ENCODE peak calls at places on chromosomes 3 and 15, in ten cellular contexts. M is A549, Q is tibial artery, E is astrocyte, Y is osteoblast, L is MCF 10A, G is IMR-90, T is GM10248, V is cardiac fibroblast, I is NB4. R is an unnamed sample.

GRCh38 chr15:90419738-90420487 is 31.9 kb downstream of the IQGAP1 start:
- DNase-seq in M (peak; percentile 41), Q (no peak), E (peak; percentile 90), Y (peak; percentile 77), L (peak; percentile 73), G (peak; percentile 92), T (no peak), V (peak; percentile 87), I (no peak), R (no peak)

GRCh38 chr3:179651687-179652466 is 963 bp upstream of the USP13 start:
- DNase-seq in M (no peak), Q (no peak), E (no peak), Y (no peak), L (no peak), G (no peak), T (no peak), V (no peak), I (no peak), R (no peak)

GRCh38 chr15:58247803-58248503 is 109.8 kb downstream of the AQP9 start:
- DNase-seq in M (no peak), Q (peak; percentile 88), E (no peak), Y (no peak), L (no peak), G (peak; percentile 25), T (no peak), V (no peak), I (peak; percentile 99), R (peak; percentile 61)

GRCh38 chr3:46669191-46669999 is 24.1 kb downstream of the ALS2CL start:
- DNase-seq in M (no peak), Q (peak; percentile 48), E (no peak), Y (peak; percentile 62), L (no peak), G (no peak), T (no peak), V (no peak), I (no peak), R (peak; percentile 71)

GRCh38 chr3:143644370-143645089 is 203.7 kb downstream of the SLC9A9 start:
- DNase-seq in M (peak; percentile 72), Q (no peak), E (peak; percentile 62), Y (peak; percentile 67), L (peak; percentile 85), G (peak; percentile 59), T (peak; percentile 42), V (peak; percentile 94), I (peak; percentile 68), R (no peak)

GRCh38 chr3:147614210-147614609 is 205.0 kb downstream of the ZIC1 start:
- DNase-seq in M (no peak), Q (no peak), E (peak; percentile 28), Y (no peak), L (no peak), G (no peak), T (no peak), V (no peak), I (no peak), R (no peak)

GRCh38 chr3:130395331-130395730 is 49.9 kb downstream of the COL6A5 start:
- DNase-seq in M (no peak), Q (no peak), E (no peak), Y (no peak), L (no peak), G (no peak), T (no peak), V (peak; percentile 2), I (no peak), R (no peak)

GRCh38 chr15:47718474-47719440 is 1.5 kb downstream of the SEMA6D start:
- DNase-seq in M (no peak), Q (peak; percentile 69), E (no peak), Y (peak; percentile 85), L (no peak), G (peak; percentile 54), T (peak; percentile 28), V (peak; percentile 32), I (no peak), R (no peak)

GRCh38 chr3:16430717-16431630 is 82.5 kb downstream of the RFTN1 start:
- DNase-seq in M (no peak), Q (no peak), E (no peak), Y (no peak), L (no peak), G (no peak), T (no peak), V (no peak), I (peak; percentile 81), R (no peak)

GRCh38 chr15:27250223-27250622 is 279.2 kb downstream of the GABRG3 start:
- DNase-seq in M (peak; percentile 12), Q (no peak), E (no peak), Y (no peak), L (no peak), G (no peak), T (no peak), V (no peak), I (no peak), R (no peak)

GRCh38 chr3:188323067-188323842 is 169.3 kb downstream of the LPP start:
- DNase-seq in M (no peak), Q (no peak), E (no peak), Y (no peak), L (no peak), G (no peak), T (no peak), V (no peak), I (no peak), R (no peak)

GRCh38 chr3:110067527-110067926 is 730.2 kb upstream of the DPPA4 start:
- DNase-seq in M (no peak), Q (no peak), E (no peak), Y (no peak), L (no peak), G (no peak), T (no peak), V (peak; percentile 0), I (no peak), R (no peak)

GRCh38 chr3:189982299-189982945 is 138.3 kb downstream of the P3H2 start:
- DNase-seq in M (no peak), Q (no peak), E (peak; percentile 52), Y (no peak), L (no peak), G (peak; percentile 29), T (no peak), V (peak; percentile 56), I (no peak), R (no peak)

GRCh38 chr15:40103124-40103858 is 5.4 kb downstream of the BMF start:
- DNase-seq in M (no peak), Q (peak; percentile 95), E (peak; percentile 71), Y (peak; percentile 97), L (peak; percentile 81), G (peak; percentile 79), T (no peak), V (peak; percentile 53), I (no peak), R (peak; percentile 97)

GRCh38 chr15:75063889-75064288 is 40.5 kb downstream of the PPCDC start:
- DNase-seq in M (no peak), Q (no peak), E (no peak), Y (no peak), L (no peak), G (no peak), T (no peak), V (no peak), I (no peak), R (no peak)
- TF ChIP-seq CTCF in M (no peak), Q (no peak), E (no peak), Y (no peak), L (no peak), G (no peak), T (no peak), V (no peak), I (no peak), R (no peak)

DNA sequence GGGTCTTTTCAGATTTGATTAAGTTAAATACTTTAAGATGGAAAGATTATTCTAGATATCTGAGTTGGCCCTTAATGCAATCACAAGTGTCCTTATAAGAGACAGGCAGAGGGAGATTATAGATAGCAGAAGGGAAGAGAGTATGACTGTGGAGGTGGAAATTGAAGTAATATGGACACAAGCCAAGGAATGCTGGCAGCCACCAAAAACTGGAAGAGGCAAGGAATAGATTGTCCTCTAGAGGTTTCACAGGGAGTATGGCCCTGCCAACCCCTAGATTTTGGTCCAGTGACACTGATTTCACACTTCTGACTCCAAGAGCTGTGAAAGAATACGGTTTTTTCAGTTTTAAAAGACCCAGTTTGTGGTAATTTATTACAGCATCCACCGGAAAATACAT is 1498.7 kb upstream of the CADM2 start:
- DNase-seq in M (no peak), Q (no peak), E (no peak), Y (no peak), L (no peak), G (no peak), T (no peak), V (no peak), I (no peak), R (no peak)
- TF ChIP-seq CTCF in M (no peak), Q (no peak), E (no peak), Y (no peak), L (no peak), G (no peak), T (no peak), V (no peak), I (no peak), R (no peak)

GRCh38 chr3:17974206-17974841 is 231.9 kb upstream of the TBC1D5 start:
- DNase-seq in M (no peak), Q (no peak), E (no peak), Y (no peak), L (no peak), G (peak; percentile 1), T (no peak), V (peak; percentile 27), I (peak; percentile 54), R (no peak)

GRCh38 chr3:17979911-17980310 is 237.5 kb upstream of the TBC1D5 start:
- DNase-seq in M (no peak), Q (no peak), E (no peak), Y (no peak), L (no peak), G (no peak), T (no peak), V (no peak), I (peak; percentile 76), R (no peak)

GRCh38 chr3:17983106-17983505 is 240.7 kb upstream of the TBC1D5 start:
- DNase-seq in M (no peak), Q (no peak), E (no peak), Y (no peak), L (no peak), G (no peak), T (no peak), V (no peak), I (peak; percentile 99), R (no peak)

GRCh38 chr3:17982211-17982880 is 239.9 kb upstream of the TBC1D5 start:
- DNase-seq in M (no peak), Q (no peak), E (no peak), Y (peak; percentile 1), L (no peak), G (no peak), T (no peak), V (no peak), I (peak; percentile 86), R (no peak)

DNA sequence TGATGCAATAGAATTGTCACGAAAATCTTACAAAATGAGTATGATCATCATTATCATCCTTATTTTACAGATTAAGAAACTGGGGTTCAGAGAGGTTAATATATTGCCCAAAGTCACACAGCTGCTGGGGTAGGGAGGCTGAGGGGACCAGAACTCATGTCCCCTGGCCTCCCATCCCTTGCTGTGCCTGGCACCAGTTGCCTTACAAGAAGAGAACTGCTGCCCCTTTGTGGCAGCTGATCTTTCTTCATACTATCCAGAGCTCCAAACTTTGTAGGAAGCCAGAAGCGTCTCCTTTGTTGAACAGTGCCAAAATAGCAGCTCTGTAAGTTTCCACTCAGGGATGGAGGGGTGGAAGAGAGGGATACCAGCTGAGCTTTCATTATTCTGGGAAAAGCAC is 236.8 kb upstream of the TBC1D5 start:
- DNase-seq in M (peak; percentile 26), Q (no peak), E (no peak), Y (no peak), L (peak; percentile 11), G (no peak), T (no peak), V (no peak), I (peak; percentile 84), R (no peak)
- TF ChIP-seq CTCF in M (peak; percentile 32), Q (no peak), E (no peak), Y (peak; percentile 11), L (no peak), G (no peak), T (no peak), V (no peak), I (no peak), R (no peak)

GRCh38 chr3:155983834-155984474 is 113.5 kb downstream of the GMPS start:
- DNase-seq in M (no peak), Q (no peak), E (no peak), Y (no peak), L (no peak), G (peak; percentile 30), T (no peak), V (no peak), I (no peak), R (no peak)
- TF ChIP-seq CTCF in M (no peak), Q (no peak), E (no peak), Y (peak; percentile 12), L (no peak), G (peak; percentile 32), T (no peak), V (no peak), I (no peak), R (no peak)

R was measured in lower leg skin.